ENCODE peak calls at places on chromosome 1, in seven cellular contexts. H is heart right ventricle, L is PC-3, N is thyroid gland, T is SJSA1, Y is brain microvascular endothelial cell, E is pancreas. A is an unnamed sample.

GRCh38 chr1:235947989-235948388 is 81.3 kb upstream of the LYST start:
- DNase-seq in H (no peak), L (no peak), N (no peak), T (no peak), Y (no peak), E (no peak), A (no peak)

GRCh38 chr1:50084389-50084788 is 24.3 kb upstream of the ELAVL4 start:
- DNase-seq in H (no peak), L (no peak), N (no peak), T (no peak), Y (no peak), E (no peak), A (no peak)

GRCh38 chr1:218585565-218586184 is 240.5 kb downstream of the TGFB2 start:
- DNase-seq in H (no peak), L (peak; percentile 99), N (peak; percentile 46), T (peak; percentile 43), Y (peak; percentile 87), E (no peak), A (no peak)

GRCh38 chr1:57079454-57080157 is 113.8 kb upstream of the C8B start:
- DNase-seq in H (no peak), L (peak; percentile 8), N (no peak), T (no peak), Y (no peak), E (no peak), A (no peak)

GRCh38 chr1:201916649-201917249 is 28.1 kb downstream of the SHISA4 start:
- DNase-seq in H (peak; percentile 63), L (peak; percentile 46), N (peak; percentile 62), T (peak; percentile 98), Y (peak; percentile 87), E (no peak), A (peak; percentile 89)

GRCh38 chr1:56448937-56449336 is 130.4 kb downstream of the PLPP3 start:
- DNase-seq in H (no peak), L (no peak), N (no peak), T (no peak), Y (no peak), E (no peak), A (no peak)

GRCh38 chr1:198467907-198468306 is 72.6 kb downstream of the ATP6V1G3 start:
- DNase-seq in H (no peak), L (no peak), N (no peak), T (no peak), Y (no peak), E (no peak), A (no peak)

GRCh38 chr1:59123081-59123675 is 173.7 kb upstream of the FGGY start:
- DNase-seq in H (no peak), L (no peak), N (no peak), T (no peak), Y (peak; percentile 82), E (no peak), A (no peak)

GRCh38 chr1:16630661-16631247 is 17.4 kb upstream of the NBPF1 start:
- DNase-seq in H (no peak), L (no peak), N (no peak), T (peak; percentile 73), Y (no peak), E (peak; percentile 72), A (peak; percentile 59)

GRCh38 chr1:103514920-103515503 is 10.5 kb upstream of the RNPC3 start:
- DNase-seq in H (no peak), L (peak; percentile 67), N (no peak), T (no peak), Y (peak; percentile 52), E (no peak), A (no peak)

GRCh38 chr1:115648717-115649691 is 7.2 kb downstream of the VANGL1 start:
- DNase-seq in H (no peak), L (no peak), N (no peak), T (no peak), Y (no peak), E (no peak), A (no peak)

GRCh38 chr1:19730793-19731192 is 66.1 kb downstream of the HTR6 start:
- DNase-seq in H (no peak), L (no peak), N (no peak), T (no peak), Y (no peak), E (no peak), A (no peak)

GRCh38 chr1:53562256-53562982 is 103.2 kb downstream of the DMRTB1 start:
- DNase-seq in H (no peak), L (no peak), N (no peak), T (no peak), Y (no peak), E (peak; percentile 21), A (no peak)

GRCh38 chr1:118004312-118004711 is 74.8 kb downstream of the WDR3 start:
- DNase-seq in H (no peak), L (no peak), N (no peak), T (no peak), Y (no peak), E (no peak), A (no peak)

DNA sequence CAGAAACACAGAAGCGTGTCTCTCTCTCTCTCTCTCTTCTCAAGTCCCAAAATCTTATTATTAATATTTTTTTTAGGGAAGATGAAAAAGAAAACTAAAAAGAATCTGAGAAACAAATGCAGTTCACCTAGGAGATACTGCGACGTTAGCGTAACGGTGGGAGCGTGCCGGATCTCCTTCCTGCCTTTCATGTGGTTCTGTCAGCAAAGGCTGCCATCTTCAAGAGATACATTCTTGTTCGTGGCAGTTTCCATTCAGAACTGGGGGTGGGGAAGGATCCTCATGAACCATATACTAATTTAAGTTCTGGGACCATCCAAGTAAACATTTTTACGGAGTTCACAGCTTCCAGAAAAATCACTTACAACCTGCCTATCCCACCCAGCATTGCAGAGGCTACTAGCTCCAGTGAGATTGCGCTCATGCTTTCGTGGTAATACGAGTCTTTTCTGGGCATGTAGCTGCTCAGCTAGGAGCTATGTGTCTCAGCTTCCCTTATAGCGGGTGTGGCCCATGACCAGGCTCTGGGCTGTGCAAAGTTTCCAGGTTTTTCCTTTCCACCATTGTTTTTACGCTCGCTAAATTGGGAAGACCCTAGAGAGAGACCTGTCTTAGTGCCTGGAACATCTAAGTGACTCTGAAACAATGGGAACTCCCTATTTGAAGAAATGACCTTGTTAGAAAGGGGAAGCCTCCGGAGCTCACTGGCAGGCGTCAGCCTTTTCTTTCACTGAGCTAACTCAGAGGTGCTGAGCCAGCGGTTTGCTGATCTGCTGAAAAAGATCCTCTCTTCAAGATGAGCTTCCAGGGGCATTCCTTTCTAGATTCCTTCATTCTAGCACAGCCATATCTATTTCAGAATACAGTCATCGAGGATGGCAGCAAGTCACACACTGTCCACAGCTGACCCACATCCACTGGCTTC is 17.3 kb downstream of the SLAMF1 start:
- DNase-seq in H (peak; percentile 35), L (no peak), N (no peak), T (no peak), Y (no peak), E (no peak), A (no peak)
- H3K4me3 ChIP-seq in H (no peak overlapping the region), L (no peak overlapping the region), N (no peak overlapping the region), T (no peak overlapping the region), Y (no peak overlapping the region), E (no peak overlapping the region), A (no peak overlapping the region)

DNA sequence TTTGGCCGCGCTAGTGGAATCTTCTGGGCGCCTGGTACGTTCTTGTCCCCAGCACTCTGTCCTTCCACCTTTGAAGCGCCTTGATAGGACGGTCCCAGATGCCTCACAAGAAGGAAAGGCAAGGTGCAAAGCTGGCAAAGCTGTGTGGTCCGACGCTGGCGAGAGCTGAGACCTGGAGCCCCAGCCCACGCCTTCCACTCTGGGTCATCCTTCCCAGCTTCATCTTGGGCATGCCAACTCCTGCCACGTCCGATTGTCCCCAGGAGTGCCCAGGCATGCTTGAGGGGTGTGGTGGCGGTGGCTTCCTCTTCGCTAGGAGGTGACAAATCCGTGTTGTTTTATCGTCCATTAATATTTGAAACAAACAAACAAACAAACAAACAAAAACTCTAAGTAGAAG is 123.9 kb upstream of the DPYD start:
- DNase-seq in H (no peak), L (no peak), N (no peak), T (no peak), Y (no peak), E (no peak), A (no peak)
- H3K27me3 ChIP-seq in H (peaks cover 74% of the 10 kb centered on the region), L (no peaks in the 10 kb centered on the region), N (peaks cover 26% of the 10 kb centered on the region), T (no peaks in the 10 kb centered on the region), Y (no peaks in the 10 kb centered on the region), E (peaks cover 6% of the 10 kb centered on the region), A (peaks cover 25% of the 10 kb centered on the region)

GRCh38 chr1:22586356-22587130 is 23.3 kb downstream of the EPHA8 start:
- DNase-seq in H (no peak), L (no peak), N (no peak), T (no peak), Y (no peak), E (no peak), A (no peak)

GRCh38 chr1:22584001-22584557 is 20.8 kb downstream of the EPHA8 start:
- DNase-seq in H (no peak), L (no peak), N (no peak), T (no peak), Y (no peak), E (no peak), A (no peak)

GRCh38 chr1:22587247-22587646 is 24.0 kb downstream of the EPHA8 start:
- DNase-seq in H (no peak), L (no peak), N (no peak), T (no peak), Y (no peak), E (no peak), A (no peak)

GRCh38 chr1:22584970-22585369 is 21.7 kb downstream of the EPHA8 start:
- DNase-seq in H (no peak), L (no peak), N (no peak), T (no peak), Y (no peak), E (no peak), A (no peak)

GRCh38 chr1:22585471-22585870 is 22.2 kb downstream of the EPHA8 start:
- DNase-seq in H (no peak), L (no peak), N (no peak), T (no peak), Y (no peak), E (no peak), A (no peak)
- H3K4me3 ChIP-seq in H (no peak overlapping the region), L (no peak overlapping the region), N (no peak overlapping the region), T (no peak overlapping the region), Y (no peak overlapping the region), E (no peak overlapping the region), A (no peak overlapping the region)

GRCh38 chr1:39788758-39789570 is at the start of gene BMP8B:
- DNase-seq in H (peak; percentile 58), L (peak; percentile 75), N (peak; percentile 65), T (peak; percentile 59), Y (no peak), E (peak; percentile 90), A (no peak)
- H3K27me3 ChIP-seq in H (peaks cover 28% of the 10 kb centered on the region), L (no peaks in the 10 kb centered on the region), N (no peaks in the 10 kb centered on the region), T (peaks cover 19% of the 10 kb centered on the region), Y (peaks cover 13% of the 10 kb centered on the region), E (no peaks in the 10 kb centered on the region), A (peaks cover 5% of the 10 kb centered on the region)

GRCh38 chr1:32758795-32759430 is 56.3 kb upstream of the SYNC start:
- DNase-seq in H (no peak), L (no peak), N (no peak), T (no peak), Y (no peak), E (no peak), A (no peak)
- H3K4me3 ChIP-seq in H (no peak overlapping the region), L (peak overlapping the region; percentile 64), N (no peak overlapping the region), T (no peak overlapping the region), Y (no peak overlapping the region), E (no peak overlapping the region), A (no peak overlapping the region)

GRCh38 chr1:212600071-212600915 is 8.3 kb upstream of the ATF3 start:
- DNase-seq in H (no peak), L (peak; percentile 78), N (no peak), T (no peak), Y (no peak), E (no peak), A (no peak)
- H3K27me3 ChIP-seq in H (peaks cover 2% of the 10 kb centered on the region), L (peaks cover 14% of the 10 kb centered on the region), N (no peaks in the 10 kb centered on the region), T (peaks cover 34% of the 10 kb centered on the region), Y (peaks cover 29% of the 10 kb centered on the region), E (no peaks in the 10 kb centered on the region), A (no peaks in the 10 kb centered on the region)

GRCh38 chr1:51515312-51515960 is 3.6 kb downstream of the EPS15 start:
- DNase-seq in H (no peak), L (no peak), N (no peak), T (no peak), Y (no peak), E (no peak), A (no peak)
- H3K4me3 ChIP-seq in H (peak overlapping the region; percentile 80), L (peak overlapping the region; percentile 85), N (no peak overlapping the region), T (no peak overlapping the region), Y (no peak overlapping the region), E (no peak overlapping the region), A (no peak overlapping the region)

A was measured in right atrium auricular region.